ENCODE peak calls at places on chromosomes 7 and 10, in nine cellular contexts. L is kidney; T is HT-29; Z is astrocyte; B is GM12892; U is cardiac muscle cell; O is GOT3; Y is immature natural killer cell; E is activated effector memory CD4-positive, alpha-beta T cell treated with anti-CD3 and anti-CD28 coated beads, Interleukin-2, amount 50 U/mL, for 16 hours. N is an unnamed sample.

GRCh38 chr7:80821781-80822180 is 97.1 kb downstream of the SEMA3C start:
- DNase-seq in Z (no peak), Y (no peak), T (no peak), E (no peak), L (no peak), B (no peak), U (no peak), O (no peak), N (no peak)

GRCh38 chr7:2558620-2559282 is at the start of gene IQCE:
- DNase-seq in T (peak; percentile 91), B (peak; percentile 81), L (peak; percentile 98), Z (peak; percentile 74), Y (peak; percentile 93), O (peak; percentile 93), U (peak; percentile 97), E (peak; percentile 96), N (peak; percentile 86)

GRCh38 chr10:6917125-6917524 is 337.0 kb upstream of the PRKCQ start:
- DNase-seq in L (no peak), B (no peak), Y (no peak), T (no peak), O (no peak), Z (no peak), E (no peak), U (no peak), N (no peak)

GRCh38 chr10:43218206-43218950 is 48.5 kb downstream of the RASGEF1A start:
- DNase-seq in T (no peak), Y (no peak), O (no peak), Z (peak; percentile 84), U (no peak), L (peak; percentile 53), E (no peak), B (no peak), N (peak; percentile 64)

GRCh38 chr7:27179030-27179429 is 4.9 kb upstream of the HOXA10 start:
- DNase-seq in E (peak; percentile 30), U (no peak), B (no peak), O (no peak), Z (no peak), L (no peak), Y (no peak), T (peak; percentile 61), N (no peak)

GRCh38 chr7:140640727-140641531 is at the start of gene DENND2A:
- DNase-seq in O (no peak), E (peak; percentile 61), U (peak; percentile 84), Z (peak; percentile 44), B (peak; percentile 31), T (no peak), L (peak; percentile 88), Y (no peak), N (peak; percentile 74)

GRCh38 chr10:58414270-58415041 is 29.2 kb downstream of the TFAM start:
- DNase-seq in B (no peak), Y (no peak), E (no peak), Z (peak; percentile 64), O (no peak), L (no peak), T (peak; percentile 73), U (peak; percentile 59), N (peak; percentile 81)

GRCh38 chr10:11270135-11270857 is 252.6 kb downstream of the CELF2 start:
- DNase-seq in U (peak; percentile 95), L (peak; percentile 87), O (no peak), T (peak; percentile 84), B (peak; percentile 50), E (peak; percentile 90), Y (peak; percentile 69), Z (peak; percentile 30), N (peak; percentile 17)

GRCh38 chr10:74738052-74738451 is 88.3 kb upstream of the KAT6B start:
- DNase-seq in Z (no peak), O (no peak), T (peak; percentile 18), L (no peak), U (no peak), Y (no peak), E (no peak), B (no peak), N (no peak)

GRCh38 chr10:54009672-54010071 is 791.4 kb downstream of the PCDH15 start:
- DNase-seq in U (no peak), E (no peak), T (no peak), Y (no peak), B (no peak), Z (no peak), O (no peak), L (peak; percentile 37), N (no peak)

GRCh38 chr10:30747633-30748032 is 118.1 kb upstream of the LYZL2 start:
- DNase-seq in L (no peak), T (no peak), U (no peak), O (no peak), E (peak; percentile 83), Z (peak; percentile 71), B (no peak), Y (no peak), N (peak; percentile 71)

GRCh38 chr10:118522791-118523498 is 72.5 kb downstream of the PRLHR start:
- DNase-seq in O (no peak), E (no peak), Y (no peak), U (no peak), L (no peak), B (no peak), Z (peak; percentile 60), T (peak; percentile 17), N (peak; percentile 73)

GRCh38 chr7:142629588-142630260 is 119.5 kb upstream of the PRSS1 start:
- DNase-seq in B (no peak), Z (peak; percentile 74), E (no peak), T (no peak), L (no peak), U (peak; percentile 30), Y (no peak), O (no peak), N (peak; percentile 61)

GRCh38 chr7:66146701-66147100 is 32.1 kb downstream of the CRCP start:
- DNase-seq in Y (no peak), Z (no peak), B (no peak), U (no peak), O (no peak), T (no peak), L (no peak), E (no peak), N (peak; percentile 57)

GRCh38 chr10:79014796-79015195 is 54.0 kb upstream of the ZMIZ1 start:
- DNase-seq in T (no peak), B (no peak), E (no peak), L (peak; percentile 56), O (no peak), Y (no peak), Z (no peak), U (no peak), N (no peak)

GRCh38 chr10:34985823-34986222 is 104.3 kb downstream of the CUL2 start:
- DNase-seq in Z (no peak), B (no peak), U (no peak), L (peak; percentile 8), E (no peak), O (no peak), T (peak; percentile 66), Y (no peak), N (peak; percentile 24)

GRCh38 chr10:86553639-86554038 is 32.0 kb upstream of the WAPL start:
- DNase-seq in L (no peak), T (no peak), B (no peak), E (no peak), Y (no peak), Z (no peak), O (no peak), U (peak; percentile 10), N (peak; percentile 18)

GRCh38 chr7:28536259-28536658 is 123.9 kb downstream of the CREB5 start:
- DNase-seq in O (no peak), U (peak; percentile 42), Z (peak; percentile 26), B (no peak), Y (no peak), E (no peak), L (no peak), T (peak; percentile 44), N (peak; percentile 5)

GRCh38 chr10:69583106-69583505 is 9.9 kb upstream of the NEUROG3 start:
- DNase-seq in Z (no peak), O (no peak), Y (no peak), B (no peak), L (no peak), T (no peak), U (no peak), E (no peak), N (no peak)

GRCh38 chr10:131499566-131499965 is 188.0 kb upstream of the TCERG1L start:
- DNase-seq in L (no peak), U (no peak), B (no peak), Y (no peak), Z (no peak), O (no peak), T (no peak), E (no peak), N (no peak)